ENCODE peak calls at places on chromosomes 12 and 14, in six cellular contexts. One of them, this sample, is unnamed.

GRCh38 chr14:24857277-24857676 is 192.7 kb downstream of the STXBP6 start:
- DNase-seq in H9: no peak
- DNase-seq in IMR-90: no peak
- DNase-seq in neuronal stem cell: no peak
- DNase-seq in H1: no peak
- DNase-seq in mesenchymal stem cell: no peak
- DNase-seq in this sample: no peak

GRCh38 chr12:96501139-96501741 is 11.9 kb downstream of the CFAP54 start:
- DNase-seq in H9: peak; percentile 45
- DNase-seq in IMR-90: peak; percentile 61
- DNase-seq in neuronal stem cell: no peak
- DNase-seq in H1: no peak
- DNase-seq in mesenchymal stem cell: peak; percentile 48
- DNase-seq in this sample: peak; percentile 28

GRCh38 chr14:45051180-45051579 is 32.7 kb upstream of the PRPF39 start:
- DNase-seq in H9: no peak
- DNase-seq in IMR-90: no peak
- DNase-seq in neuronal stem cell: no peak
- DNase-seq in H1: no peak
- DNase-seq in mesenchymal stem cell: no peak
- DNase-seq in this sample: no peak

GRCh38 chr12:57838594-57839302 is 7.8 kb downstream of the CTDSP2 start:
- DNase-seq in H9: no peak
- DNase-seq in IMR-90: peak; percentile 39
- DNase-seq in neuronal stem cell: no peak
- DNase-seq in H1: no peak
- DNase-seq in mesenchymal stem cell: no peak
- DNase-seq in this sample: no peak

GRCh38 chr12:64810831-64811230 is 13.6 kb upstream of the TBC1D30 start:
- DNase-seq in H9: no peak
- DNase-seq in IMR-90: no peak
- DNase-seq in neuronal stem cell: no peak
- DNase-seq in H1: no peak
- DNase-seq in mesenchymal stem cell: no peak
- DNase-seq in this sample: peak; percentile 48

GRCh38 chr12:63967781-63968180 is 123.3 kb downstream of the SRGAP1 start:
- DNase-seq in H9: no peak
- DNase-seq in IMR-90: peak; percentile 22
- DNase-seq in neuronal stem cell: no peak
- DNase-seq in H1: no peak
- DNase-seq in mesenchymal stem cell: no peak
- DNase-seq in this sample: no peak

GRCh38 chr12:132489078-132489601 is 811 bp upstream of the FBRSL1 start:
- DNase-seq in H9: no peak
- DNase-seq in IMR-90: no peak
- DNase-seq in neuronal stem cell: peak; percentile 21
- DNase-seq in H1: no peak
- DNase-seq in mesenchymal stem cell: peak; percentile 21
- DNase-seq in this sample: peak; percentile 27

GRCh38 chr14:29140059-29140458 is 373.5 kb downstream of the FOXG1 start:
- DNase-seq in H9: no peak
- DNase-seq in IMR-90: no peak
- DNase-seq in neuronal stem cell: no peak
- DNase-seq in H1: no peak
- DNase-seq in mesenchymal stem cell: no peak
- DNase-seq in this sample: no peak

GRCh38 chr12:121227294-121227693 is 17.4 kb downstream of the P2RX4 start:
- DNase-seq in H9: no peak
- DNase-seq in IMR-90: no peak
- DNase-seq in neuronal stem cell: no peak
- DNase-seq in H1: no peak
- DNase-seq in mesenchymal stem cell: no peak
- DNase-seq in this sample: peak; percentile 99

GRCh38 chr14:98189077-98189476 is 1082.9 kb downstream of the BCL11B start:
- DNase-seq in H9: no peak
- DNase-seq in IMR-90: no peak
- DNase-seq in neuronal stem cell: no peak
- DNase-seq in H1: no peak
- DNase-seq in mesenchymal stem cell: no peak
- DNase-seq in this sample: no peak

GRCh38 chr14:80211143-80212024 is at the start of gene DIO2:
- DNase-seq in H9: peak; percentile 36
- DNase-seq in IMR-90: peak; percentile 31
- DNase-seq in neuronal stem cell: no peak
- DNase-seq in H1: no peak
- DNase-seq in mesenchymal stem cell: no peak
- DNase-seq in this sample: peak; percentile 66

GRCh38 chr12:53712059-53712643 is 15.1 kb downstream of the CALCOCO1 start:
- DNase-seq in H9: no peak
- DNase-seq in IMR-90: no peak
- DNase-seq in neuronal stem cell: no peak
- DNase-seq in H1: no peak
- DNase-seq in mesenchymal stem cell: no peak
- DNase-seq in this sample: no peak

GRCh38 chr14:63418020-63418419 is 99.3 kb upstream of the GPHB5 start:
- DNase-seq in H9: no peak
- DNase-seq in IMR-90: no peak
- DNase-seq in neuronal stem cell: no peak
- DNase-seq in H1: no peak
- DNase-seq in mesenchymal stem cell: no peak
- DNase-seq in this sample: no peak

GRCh38 chr14:32702571-32702970 is 236.1 kb upstream of the NPAS3 start:
- DNase-seq in H9: peak; percentile 73
- DNase-seq in IMR-90: no peak
- DNase-seq in neuronal stem cell: peak; percentile 47
- DNase-seq in H1: no peak
- DNase-seq in mesenchymal stem cell: peak; percentile 25
- DNase-seq in this sample: no peak

GRCh38 chr14:59254911-59255545 is 66.6 kb downstream of the DAAM1 start:
- DNase-seq in H9: no peak
- DNase-seq in IMR-90: peak; percentile 30
- DNase-seq in neuronal stem cell: no peak
- DNase-seq in H1: no peak
- DNase-seq in mesenchymal stem cell: peak; percentile 46
- DNase-seq in this sample: no peak

GRCh38 chr14:59919582-59920377 is at the start of gene LRRC9:
- DNase-seq in H9: peak; percentile 98
- DNase-seq in IMR-90: no peak
- DNase-seq in neuronal stem cell: peak; percentile 87
- DNase-seq in H1: peak; percentile 89
- DNase-seq in mesenchymal stem cell: peak; percentile 55
- DNase-seq in this sample: peak; percentile 96

GRCh38 chr12:89213139-89213538 is 139.2 kb downstream of the DUSP6 start:
- DNase-seq in H9: no peak
- DNase-seq in IMR-90: no peak
- DNase-seq in neuronal stem cell: no peak
- DNase-seq in H1: no peak
- DNase-seq in mesenchymal stem cell: no peak
- DNase-seq in this sample: no peak

DNA sequence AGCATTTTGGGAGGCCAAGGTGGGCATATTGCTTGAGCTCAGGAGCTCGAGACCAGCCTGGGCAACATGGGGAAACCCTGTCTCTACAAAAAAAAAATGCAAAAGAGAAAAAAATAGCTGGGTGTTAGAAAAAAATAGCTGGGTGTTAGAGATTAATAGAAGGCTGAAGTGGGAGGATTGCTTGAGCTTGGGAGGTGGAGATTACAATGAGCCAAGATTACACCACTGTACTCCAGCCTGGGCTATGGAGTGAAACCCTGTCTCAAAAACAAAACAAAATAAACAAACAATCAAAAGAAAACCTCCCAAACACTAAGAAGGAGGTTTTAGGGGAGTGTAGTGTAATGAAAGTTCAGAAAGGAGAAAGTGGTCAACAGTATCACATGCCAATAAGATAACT is 202.1 kb downstream of the FLRT2 start:
- DNase-seq in H9: no peak
- DNase-seq in IMR-90: no peak
- DNase-seq in neuronal stem cell: no peak
- DNase-seq in H1: no peak
- DNase-seq in mesenchymal stem cell: no peak
- DNase-seq in this sample: no peak
- H3K14ac ChIP-seq in H9: no peak overlapping the region
- H3K14ac ChIP-seq in IMR-90: no peak overlapping the region
- H3K14ac ChIP-seq in neuronal stem cell: no peak overlapping the region
- H3K14ac ChIP-seq in H1: no peak overlapping the region
- H3K14ac ChIP-seq in mesenchymal stem cell: no peak overlapping the region
- H3K14ac ChIP-seq in this sample: no peak overlapping the region

DNA sequence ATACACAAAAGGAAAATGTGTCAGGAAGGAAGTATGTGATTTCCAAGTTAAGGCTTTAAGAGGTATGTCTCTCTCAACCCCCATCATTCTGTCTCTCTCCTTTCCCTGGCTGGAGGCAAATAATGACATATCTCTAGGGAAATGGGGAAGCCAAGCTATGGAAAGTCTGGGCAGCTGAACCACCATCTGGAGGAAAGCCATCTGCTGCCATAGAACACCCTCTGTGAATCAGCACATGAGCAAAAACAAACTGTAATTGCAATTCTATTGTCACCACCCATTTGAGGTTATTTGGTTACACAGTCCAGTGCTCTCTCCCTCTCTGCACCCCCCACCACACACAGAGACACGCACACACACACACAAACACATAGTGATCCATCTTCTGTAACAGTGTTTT is 766.2 kb downstream of the FLRT2 start:
- DNase-seq in H9: no peak
- DNase-seq in IMR-90: peak; percentile 80
- DNase-seq in neuronal stem cell: no peak
- DNase-seq in H1: no peak
- DNase-seq in mesenchymal stem cell: peak; percentile 43
- DNase-seq in this sample: no peak
- H2AK5ac ChIP-seq in H9: no peak overlapping the region
- H2AK5ac ChIP-seq in IMR-90: no peak overlapping the region
- H2AK5ac ChIP-seq in neuronal stem cell: no peak overlapping the region
- H2AK5ac ChIP-seq in H1: no peak overlapping the region
- H2AK5ac ChIP-seq in mesenchymal stem cell: no peak overlapping the region
- H2AK5ac ChIP-seq in this sample: no peak overlapping the region

GRCh38 chr12:126219139-126219538 is 1153.9 kb downstream of the AACS start:
- DNase-seq in H9: no peak
- DNase-seq in IMR-90: no peak
- DNase-seq in neuronal stem cell: no peak
- DNase-seq in H1: no peak
- DNase-seq in mesenchymal stem cell: no peak
- DNase-seq in this sample: no peak

GRCh38 chr12:126219654-126220279 is 1154.5 kb downstream of the AACS start:
- DNase-seq in H9: no peak
- DNase-seq in IMR-90: no peak
- DNase-seq in neuronal stem cell: no peak
- DNase-seq in H1: no peak
- DNase-seq in mesenchymal stem cell: no peak
- DNase-seq in this sample: no peak

GRCh38 chr12:126212827-126213226 is 1147.6 kb downstream of the AACS start:
- DNase-seq in H9: no peak
- DNase-seq in IMR-90: no peak
- DNase-seq in neuronal stem cell: no peak
- DNase-seq in H1: no peak
- DNase-seq in mesenchymal stem cell: no peak
- DNase-seq in this sample: no peak

GRCh38 chr12:126224032-126224431 is 1158.8 kb downstream of the AACS start:
- DNase-seq in H9: no peak
- DNase-seq in IMR-90: no peak
- DNase-seq in neuronal stem cell: no peak
- DNase-seq in H1: no peak
- DNase-seq in mesenchymal stem cell: no peak
- DNase-seq in this sample: no peak

GRCh38 chr12:126218697-126219096 is 1153.5 kb downstream of the AACS start:
- DNase-seq in H9: no peak
- DNase-seq in IMR-90: no peak
- DNase-seq in neuronal stem cell: no peak
- DNase-seq in H1: no peak
- DNase-seq in mesenchymal stem cell: no peak
- DNase-seq in this sample: no peak
- H3K14ac ChIP-seq in H9: no peak overlapping the region
- H3K14ac ChIP-seq in IMR-90: no peak overlapping the region
- H3K14ac ChIP-seq in neuronal stem cell: no peak overlapping the region
- H3K14ac ChIP-seq in H1: no peak overlapping the region
- H3K14ac ChIP-seq in mesenchymal stem cell: no peak overlapping the region
- H3K14ac ChIP-seq in this sample: no peak overlapping the region

GRCh38 chr12:11598900-11599299 is 50.6 kb upstream of the ETV6 start:
- DNase-seq in H9: no peak
- DNase-seq in IMR-90: no peak
- DNase-seq in neuronal stem cell: no peak
- DNase-seq in H1: no peak
- DNase-seq in mesenchymal stem cell: no peak
- DNase-seq in this sample: no peak
- H2AK5ac ChIP-seq in H9: no peak overlapping the region
- H2AK5ac ChIP-seq in IMR-90: no peak overlapping the region
- H2AK5ac ChIP-seq in neuronal stem cell: no peak overlapping the region
- H2AK5ac ChIP-seq in H1: peak overlapping the region; percentile 69
- H2AK5ac ChIP-seq in mesenchymal stem cell: no peak overlapping the region
- H2AK5ac ChIP-seq in this sample: no peak overlapping the region

DNA sequence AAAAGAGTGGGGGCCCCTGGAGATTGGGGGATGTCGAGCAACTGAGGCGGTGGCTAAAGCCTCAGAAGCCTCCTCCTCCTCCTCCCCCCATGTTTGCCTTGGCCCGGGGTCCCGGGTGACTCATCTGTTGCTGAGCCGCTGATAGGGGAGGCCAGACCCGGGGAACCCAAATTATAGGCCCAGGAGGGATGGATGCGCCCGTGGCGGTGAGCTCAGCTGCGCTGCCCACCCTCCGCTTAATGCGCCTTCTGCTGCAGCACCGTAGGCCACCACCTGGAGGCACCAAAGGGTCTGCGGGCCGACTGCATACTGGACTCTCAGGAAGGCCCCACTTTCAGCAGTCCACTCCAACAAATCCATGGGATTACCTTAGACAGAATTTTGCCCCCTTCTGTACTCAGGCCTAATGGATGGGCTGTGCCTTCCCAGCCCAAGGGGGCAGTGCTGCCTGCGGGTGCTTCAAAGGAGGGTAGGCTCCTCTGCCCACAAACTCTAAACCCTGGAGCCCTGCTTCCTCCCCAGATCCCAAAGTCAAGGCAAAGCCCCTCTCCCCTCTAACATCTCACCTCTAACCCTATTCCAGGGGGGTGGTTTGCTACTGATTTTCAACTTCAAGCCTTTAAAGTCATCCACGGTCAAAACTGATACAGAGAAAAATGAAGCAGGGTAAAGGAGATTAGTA is 2.6 kb upstream of the WNT10B start:
- DNase-seq in H9: peak; percentile 83
- DNase-seq in IMR-90: peak; percentile 54
- DNase-seq in neuronal stem cell: no peak
- DNase-seq in H1: peak; percentile 91
- DNase-seq in mesenchymal stem cell: peak; percentile 47
- DNase-seq in this sample: peak; percentile 48
- H3K14ac ChIP-seq in H9: no peak overlapping the region
- H3K14ac ChIP-seq in IMR-90: no peak overlapping the region
- H3K14ac ChIP-seq in neuronal stem cell: no peak overlapping the region
- H3K14ac ChIP-seq in H1: no peak overlapping the region
- H3K14ac ChIP-seq in mesenchymal stem cell: no peak overlapping the region
- H3K14ac ChIP-seq in this sample: no peak overlapping the region

GRCh38 chr12:14384783-14385638 is 19.5 kb downstream of the ATF7IP start:
- DNase-seq in H9: peak; percentile 69
- DNase-seq in IMR-90: peak; percentile 95
- DNase-seq in neuronal stem cell: peak; percentile 92
- DNase-seq in H1: peak; percentile 63
- DNase-seq in mesenchymal stem cell: peak; percentile 97
- DNase-seq in this sample: peak; percentile 75
- H2AK5ac ChIP-seq in H9: no peak overlapping the region
- H2AK5ac ChIP-seq in IMR-90: peak overlapping the region; percentile 6
- H2AK5ac ChIP-seq in neuronal stem cell: no peak overlapping the region
- H2AK5ac ChIP-seq in H1: peak overlapping the region; percentile 18
- H2AK5ac ChIP-seq in mesenchymal stem cell: no peak overlapping the region
- H2AK5ac ChIP-seq in this sample: no peak overlapping the region

This sample was measured in trophoblast cell.